ENCODE peak calls at places on chromosomes 7 and 10, in four cellular contexts. Z is PC-9, S is hepatocyte, R is NT2/D1. N is an unnamed sample.

GRCh38 chr7:123538189-123538714 is 3.9 kb upstream of the IQUB start:
- DNase-seq in Z (no peak), R (no peak), S (peak; percentile 23), N (peak; percentile 29)

GRCh38 chr7:91235211-91235832 is 28.9 kb upstream of the FZD1 start:
- DNase-seq in Z (no peak), R (no peak), S (no peak), N (no peak)

GRCh38 chr10:134743-135600 is at the start of gene ZMYND11:
- DNase-seq in R (no peak), S (peak; percentile 86), Z (peak; percentile 57), N (no peak)

GRCh38 chr10:82321734-82322133 is 446.7 kb downstream of the NRG3 start:
- DNase-seq in S (no peak), R (no peak), Z (no peak), N (no peak)

GRCh38 chr10:130801276-130801675 is 510.2 kb downstream of the TCERG1L start:
- DNase-seq in R (no peak), Z (no peak), S (no peak), N (no peak)

GRCh38 chr7:32958046-32959025 is 1.1 kb downstream of the FKBP9 start:
- DNase-seq in S (peak; percentile 10), Z (peak; percentile 29), R (no peak), N (no peak)

GRCh38 chr10:3525832-3526449 is 259.1 kb downstream of the KLF6 start:
- DNase-seq in Z (peak; percentile 55), S (peak; percentile 90), R (no peak), N (peak; percentile 89)

GRCh38 chr7:116886550-116887156 is 24.3 kb downstream of the CAPZA2 start:
- DNase-seq in Z (no peak), S (no peak), R (no peak), N (no peak)

GRCh38 chr10:28631896-28632596 is 45.3 kb upstream of the BAMBI start:
- DNase-seq in Z (no peak), S (no peak), R (no peak), N (no peak)

GRCh38 chr7:17429579-17429978 is 131.1 kb downstream of the AHR start:
- DNase-seq in R (no peak), Z (no peak), S (no peak), N (no peak)

GRCh38 chr7:131606346-131607290 is 50.2 kb upstream of the PODXL start:
- DNase-seq in S (no peak), Z (peak; percentile 58), R (no peak), N (no peak)

GRCh38 chr10:48703776-48704555 is 19.3 kb downstream of the WDFY4 start:
- DNase-seq in Z (no peak), S (no peak), R (no peak), N (no peak)

GRCh38 chr7:29642494-29643155 is 79.0 kb downstream of the PRR15 start:
- DNase-seq in R (no peak), Z (no peak), S (peak; percentile 37), N (no peak)

GRCh38 chr10:24209421-24209770 is 458 bp downstream of the KIAA1217 start:
- DNase-seq in Z (no peak), S (peak; percentile 40), R (no peak), N (no peak)

GRCh38 chr7:151408498-151408838 is 1.4 kb downstream of the WDR86 start:
- DNase-seq in S (no peak), Z (no peak), R (no peak), N (no peak)
- H3K4me3 ChIP-seq in S (peak overlapping the region; percentile 94), Z (no peak overlapping the region), R (peak overlapping the region; percentile 66), N (no peak overlapping the region)

DNA sequence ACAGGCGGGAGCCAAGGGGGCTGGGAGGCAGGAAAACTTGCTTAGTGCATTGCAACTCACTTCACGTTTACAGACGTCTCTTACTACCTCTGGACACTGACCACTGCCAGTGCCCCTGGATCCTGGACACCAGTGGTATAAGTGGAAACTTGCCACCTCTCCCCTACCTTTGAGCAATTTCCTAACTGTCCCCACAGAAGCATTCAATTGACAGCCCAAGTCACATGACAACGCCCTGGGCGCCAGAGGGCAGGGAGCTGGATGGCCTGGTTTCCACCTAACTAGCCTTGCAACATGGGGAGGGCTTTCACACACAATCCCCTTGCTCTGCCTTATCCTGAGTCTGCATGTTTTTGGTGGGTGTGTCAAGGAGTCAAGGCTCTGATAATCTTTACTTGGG is 113.8 kb downstream of the DYNC2I1 start:
- DNase-seq in S (no peak), Z (no peak), R (no peak), N (no peak)
- H3K4me3 ChIP-seq in S (no peak overlapping the region), Z (no peak overlapping the region), R (no peak overlapping the region), N (no peak overlapping the region)

GRCh38 chr10:5524721-5525531 is at the start of gene CALML3:
- DNase-seq in R (no peak), S (no peak), Z (no peak), N (no peak)
- H3K4me3 ChIP-seq in R (no peak within 1 kb of the TSS), S (no peak within 1 kb of the TSS), Z (no peak within 1 kb of the TSS), N (no peak within 1 kb of the TSS)

GRCh38 chr7:112770051-112770450 is 20.1 kb downstream of the TMEM168 start:
- DNase-seq in R (no peak), S (peak; percentile 38), Z (peak; percentile 80), N (no peak)
- H3K4me3 ChIP-seq in R (no peak overlapping the region), S (no peak overlapping the region), Z (no peak overlapping the region), N (no peak overlapping the region)

N was measured in AG09309.